ENCODE peak calls at places on chromosomes 3 and 15, in nine cellular contexts. O, R, C, H, X, D, W, P and Q are unnamed samples.

GRCh38 chr3:139122221-139122581 is 77.5 kb upstream of the PRR23C start:
- DNase-seq in P (no peak), R (no peak), H (no peak), X (no peak), C (no peak), W (no peak), D (peak; percentile 54), O (peak; percentile 76), Q (no peak)

GRCh38 chr15:65922621-65923020 is 53.3 kb downstream of the RAB11A start:
- DNase-seq in X (no peak), R (no peak), W (no peak), C (no peak), O (no peak), D (no peak), P (no peak), H (no peak), Q (no peak)

GRCh38 chr3:170040283-170040907 is 2.6 kb downstream of the GPR160 start:
- DNase-seq in X (no peak), W (no peak), D (no peak), O (no peak), C (no peak), P (no peak), H (no peak), R (peak; percentile 28), Q (no peak)

GRCh38 chr3:138113309-138113708 is 2.1 kb downstream of the DZIP1L start:
- DNase-seq in X (no peak), R (peak; percentile 59), P (no peak), C (peak; percentile 33), W (no peak), H (no peak), O (no peak), D (no peak), Q (peak; percentile 40)

GRCh38 chr15:34367128-34368081 is at the start of gene LPCAT4:
- DNase-seq in D (peak; percentile 89), O (peak; percentile 80), R (peak; percentile 89), H (peak; percentile 97), C (peak; percentile 84), X (peak; percentile 85), W (peak; percentile 82), P (peak; percentile 75), Q (peak; percentile 29)

GRCh38 chr3:169759256-169759655 is 5.6 kb downstream of the TERC start:
- DNase-seq in C (no peak), P (peak; percentile 81), W (no peak), O (peak; percentile 75), X (no peak), D (peak; percentile 85), R (no peak), H (no peak), Q (no peak)

GRCh38 chr3:57518276-57518914 is 25.7 kb downstream of the DNAH12 start:
- DNase-seq in W (no peak), X (no peak), P (peak; percentile 63), R (no peak), C (no peak), D (peak; percentile 58), H (no peak), O (peak; percentile 2), Q (no peak)

GRCh38 chr3:123559040-123559861 is 25.6 kb downstream of the HACD2 start:
- DNase-seq in X (no peak), D (peak; percentile 73), W (no peak), H (no peak), P (peak; percentile 51), R (peak; percentile 87), O (peak; percentile 64), C (peak; percentile 48), Q (peak; percentile 20)

GRCh38 chr3:185488465-185488864 is 10.4 kb downstream of the TMEM41A start:
- DNase-seq in P (no peak), O (no peak), H (no peak), X (no peak), C (no peak), D (no peak), R (no peak), W (no peak), Q (no peak)

GRCh38 chr3:187398955-187399354 is 30.8 kb downstream of the RTP4 start:
- DNase-seq in C (no peak), X (no peak), D (no peak), H (no peak), W (no peak), O (no peak), P (no peak), R (no peak), Q (no peak)

GRCh38 chr3:69250014-69250413 is 127.6 kb upstream of the LMOD3 start:
- DNase-seq in R (peak; percentile 87), W (no peak), H (no peak), O (no peak), P (no peak), X (peak; percentile 12), C (no peak), D (no peak), Q (no peak)

GRCh38 chr3:54146383-54147239 is 24.3 kb downstream of the CACNA2D3 start:
- DNase-seq in X (no peak), C (peak; percentile 46), R (peak; percentile 84), O (no peak), P (peak; percentile 44), W (peak; percentile 39), H (no peak), D (no peak), Q (no peak)

GRCh38 chr3:160232014-160232413 is 6.8 kb downstream of the C3orf80 start:
- DNase-seq in D (no peak), R (no peak), W (no peak), P (no peak), H (no peak), O (no peak), X (no peak), C (no peak), Q (no peak)

GRCh38 chr3:178518660-178519396 is 17.4 kb upstream of the KCNMB2 start:
- DNase-seq in W (no peak), C (peak; percentile 14), P (peak; percentile 49), O (no peak), D (no peak), R (no peak), H (no peak), X (no peak), Q (no peak)

GRCh38 chr3:174498638-174499037 is 360.5 kb upstream of the NAALADL2 start:
- DNase-seq in C (no peak), O (peak; percentile 63), R (no peak), W (no peak), H (no peak), D (peak; percentile 56), X (no peak), P (peak; percentile 5), Q (no peak)

GRCh38 chr3:183387797-183388196 is 40.6 kb downstream of the MCF2L2 start:
- DNase-seq in P (no peak), D (no peak), X (no peak), O (no peak), C (no peak), H (no peak), W (no peak), R (no peak), Q (no peak)

GRCh38 chr3:186909078-186909853 is 21.1 kb upstream of the ST6GAL1 start:
- DNase-seq in X (peak; percentile 59), H (no peak), R (peak; percentile 63), P (peak; percentile 70), O (no peak), D (no peak), C (peak; percentile 52), W (no peak), Q (no peak)

GRCh38 chr3:55619186-55619808 is 132.2 kb upstream of the WNT5A start:
- DNase-seq in D (no peak), C (no peak), P (no peak), W (no peak), O (no peak), R (no peak), X (no peak), H (no peak), Q (no peak)

GRCh38 chr15:64738231-64739095 is 36.9 kb downstream of the RBPMS2 start:
- DNase-seq in P (no peak), H (no peak), X (no peak), D (no peak), W (no peak), O (no peak), C (no peak), R (no peak), Q (no peak)

GRCh38 chr3:120284702-120285507 is at the start of gene GPR156:
- DNase-seq in P (no peak), W (no peak), R (peak; percentile 64), C (no peak), D (peak; percentile 17), X (no peak), O (no peak), H (no peak), Q (no peak)

GRCh38 chr15:68187559-68187958 is 17.6 kb downstream of the CALML4 start:
- DNase-seq in X (no peak), R (no peak), P (peak; percentile 35), W (no peak), H (no peak), D (peak; percentile 85), C (no peak), O (peak; percentile 88), Q (peak; percentile 94)

GRCh38 chr3:133211449-133211848 is 173.3 kb downstream of the TMEM108 start:
- DNase-seq in O (no peak), H (no peak), X (no peak), D (no peak), R (peak; percentile 78), W (no peak), C (no peak), P (peak; percentile 20), Q (no peak)

GRCh38 chr3:28972921-28973320 is 307.9 kb upstream of the RBMS3 start:
- DNase-seq in X (no peak), W (no peak), C (peak; percentile 22), R (no peak), O (no peak), H (no peak), P (peak; percentile 17), D (peak; percentile 65), Q (no peak)

GRCh38 chr3:66428733-66429132 is 72.1 kb downstream of the LRIG1 start:
- DNase-seq in W (no peak), P (peak; percentile 97), H (peak; percentile 93), X (no peak), R (no peak), O (peak; percentile 100), D (peak; percentile 100), C (peak; percentile 18), Q (peak; percentile 46)

GRCh38 chr3:50303038-50303815 is at the start of gene HYAL1:
- DNase-seq in C (peak; percentile 60), D (peak; percentile 31), X (no peak), R (peak; percentile 89), O (no peak), H (peak; percentile 91), W (no peak), P (no peak), Q (no peak)

GRCh38 chr3:127423856-127424765 is 136.3 kb upstream of the PRR20G start:
- DNase-seq in C (no peak), H (peak; percentile 69), P (no peak), X (no peak), W (no peak), R (no peak), D (no peak), O (no peak), Q (no peak)

GRCh38 chr15:31280037-31280830 is 46.4 kb upstream of the KLF13 start:
- DNase-seq in X (no peak), R (no peak), W (peak; percentile 84), C (peak; percentile 54), P (no peak), D (no peak), O (no peak), H (peak; percentile 85), Q (peak; percentile 64)

GRCh38 chr3:111884411-111885018 is 25.4 kb downstream of the PHLDB2 start:
- DNase-seq in C (no peak), P (no peak), X (no peak), R (peak; percentile 26), W (no peak), D (no peak), O (no peak), H (no peak), Q (no peak)

GRCh38 chr3:50572158-50572557 is 2.8 kb downstream of the HEMK1 start:
- DNase-seq in P (peak; percentile 59), R (peak; percentile 81), X (peak; percentile 78), D (peak; percentile 75), H (peak; percentile 94), C (peak; percentile 63), O (peak; percentile 59), W (peak; percentile 38), Q (peak; percentile 33)

GRCh38 chr15:72227192-72227586 is 3.8 kb downstream of the PKM start:
- DNase-seq in W (no peak), P (peak; percentile 86), O (peak; percentile 91), H (no peak), R (no peak), C (peak; percentile 35), D (peak; percentile 93), X (no peak), Q (no peak)

GRCh38 chr3:124873241-124873640 is 13.9 kb downstream of the ITGB5 start:
- DNase-seq in H (peak; percentile 4), X (no peak), P (no peak), R (peak; percentile 58), D (no peak), W (no peak), O (no peak), C (no peak), Q (no peak)